ENCODE peak calls at places on chromosomes 7 and 10, in seven cellular contexts. Y is progenitor cell of endocrine pancreas, H is OCI-LY7, N is A549, U is H1, J is EH, T is NCI-H187. I is an unnamed sample.

GRCh38 chr10:45418859-45419672 is 45.0 kb downstream of the ALOX5 start:
- DNase-seq in Y (peak; percentile 48), H (no peak), N (no peak), U (peak; percentile 44), J (peak; percentile 50), T (no peak), I (peak; percentile 68)

GRCh38 chr10:103643381-103643780 is 149.9 kb downstream of the NEURL1 start:
- DNase-seq in Y (no peak), H (no peak), N (no peak), U (no peak), J (no peak), T (no peak), I (no peak)

GRCh38 chr7:921071-921461 is 33.4 kb downstream of the ADAP1 start:
- DNase-seq in Y (no peak), H (no peak), N (no peak), U (no peak), J (no peak), T (no peak), I (no peak)

GRCh38 chr10:4867520-4868356 is 41.7 kb downstream of the AKR1E2 start:
- DNase-seq in Y (no peak), H (no peak), N (no peak), U (no peak), J (no peak), T (no peak), I (no peak)

GRCh38 chr10:35481421-35481820 is 123.7 kb upstream of the GJD4 start:
- DNase-seq in Y (no peak), H (no peak), N (no peak), U (no peak), J (no peak), T (no peak), I (no peak)

GRCh38 chr7:135601182-135601581 is 43.5 kb downstream of the NUP205 start:
- DNase-seq in Y (no peak), H (no peak), N (no peak), U (no peak), J (no peak), T (no peak), I (no peak)

GRCh38 chr7:30708983-30709382 is 26.7 kb upstream of the CRHR2 start:
- DNase-seq in Y (no peak), H (no peak), N (no peak), U (no peak), J (peak; percentile 13), T (no peak), I (no peak)

GRCh38 chr10:110411047-110411410 is 86.7 kb upstream of the DUSP5 start:
- DNase-seq in Y (no peak), H (no peak), N (no peak), U (no peak), J (peak; percentile 87), T (no peak), I (no peak)

GRCh38 chr7:103574536-103574935 is 128.5 kb upstream of the SLC26A5 start:
- DNase-seq in Y (no peak), H (no peak), N (no peak), U (no peak), J (peak; percentile 7), T (no peak), I (no peak)

GRCh38 chr7:123797673-123798526 is 47.1 kb upstream of the HYAL4 start:
- DNase-seq in Y (no peak), H (peak; percentile 17), N (peak; percentile 7), U (peak; percentile 31), J (peak; percentile 51), T (peak; percentile 43), I (peak; percentile 12)

GRCh38 chr10:50404021-50404823 is 152.9 kb upstream of the ASAH2 start:
- DNase-seq in Y (no peak), H (no peak), N (no peak), U (no peak), J (no peak), T (no peak), I (no peak)

GRCh38 chr10:30773501-30773900 is 143.9 kb upstream of the LYZL2 start:
- DNase-seq in Y (no peak), H (no peak), N (no peak), U (no peak), J (no peak), T (no peak), I (no peak)

GRCh38 chr7:6376820-6377219 is 70.9 kb downstream of the DAGLB start:
- DNase-seq in Y (peak; percentile 18), H (peak; percentile 22), N (no peak), U (no peak), J (no peak), T (no peak), I (no peak)

GRCh38 chr10:16799621-16800020 is 17.6 kb downstream of the RSU1 start:
- DNase-seq in Y (no peak), H (no peak), N (no peak), U (no peak), J (no peak), T (no peak), I (no peak)

GRCh38 chr7:29929018-29929807 is 60.4 kb downstream of the SCRN1 start:
- DNase-seq in Y (no peak), H (no peak), N (no peak), U (no peak), J (no peak), T (no peak), I (no peak)

GRCh38 chr10:1280436-1281401 is 224.5 kb downstream of the WDR37 start:
- DNase-seq in Y (no peak), H (no peak), N (no peak), U (no peak), J (no peak), T (no peak), I (no peak)

GRCh38 chr7:73470208-73470607 is 36.6 kb downstream of the FZD9 start:
- DNase-seq in Y (no peak), H (no peak), N (no peak), U (no peak), J (no peak), T (no peak), I (no peak)

GRCh38 chr10:29357962-29358635 is 69.2 kb downstream of the LYZL1 start:
- DNase-seq in Y (no peak), H (no peak), N (no peak), U (no peak), J (no peak), T (no peak), I (no peak)

GRCh38 chr10:91088300-91089140 is 131.9 kb upstream of the PCGF5 start:
- DNase-seq in Y (no peak), H (peak; percentile 37), N (peak; percentile 23), U (no peak), J (peak; percentile 44), T (no peak), I (no peak)

GRCh38 chr10:103835121-103836045 is 20.0 kb downstream of the SH3PXD2A start:
- DNase-seq in Y (no peak), H (peak; percentile 56), N (no peak), U (no peak), J (peak; percentile 44), T (no peak), I (no peak)

GRCh38 chr7:80826520-80827237 is 92.2 kb downstream of the SEMA3C start:
- DNase-seq in Y (no peak), H (no peak), N (no peak), U (no peak), J (peak; percentile 72), T (no peak), I (no peak)

I was measured in neuronal stem cell.